ENCODE peak calls at places on chromosomes 4 and X, in five cellular contexts. Q, J, P, K and D are unnamed samples.

GRCh38 chr4:123997116-123997515 is 600.5 kb downstream of the SPRY1 start:
- DNase-seq in P (peak; percentile 10), Q (no peak), K (no peak), J (no peak), D (no peak)

GRCh38 chr4:38523524-38524448 is 140.2 kb upstream of the KLF3 start:
- DNase-seq in P (no peak), K (peak; percentile 58), Q (no peak), J (no peak), D (no peak)

GRCh38 chr4:64581422-64581821 is 172.2 kb upstream of the TECRL start:
- DNase-seq in P (no peak), K (no peak), Q (no peak), J (no peak), D (no peak)

GRCh38 chrX:103396186-103396585 is 19.8 kb downstream of the BEX3 start:
- DNase-seq in P (no peak), K (no peak), J (no peak), Q (no peak), D (no peak)

GRCh38 chrX:9494806-9495205 is 29.9 kb downstream of the TBL1X start:
- DNase-seq in K (no peak), P (no peak), J (peak; percentile 77), Q (no peak), D (no peak)

GRCh38 chr4:78100060-78100459 is 42.9 kb downstream of the FRAS1 start:
- DNase-seq in Q (no peak), J (no peak), P (no peak), K (no peak), D (no peak)

GRCh38 chrX:45623266-45623665 is 422.6 kb upstream of the DIPK2B start:
- DNase-seq in K (no peak), P (no peak), Q (no peak), J (no peak), D (no peak)

GRCh38 chrX:68462653-68463052 is 29.4 kb upstream of the OPHN1 start:
- DNase-seq in Q (no peak), P (peak; percentile 60), J (no peak), K (peak; percentile 36), D (no peak)

GRCh38 chr4:169305651-169306050 is 34.9 kb upstream of the SH3RF1 start:
- DNase-seq in Q (no peak), P (no peak), J (no peak), K (no peak), D (no peak)

GRCh38 chr4:107778784-107779530 is 45.8 kb upstream of the SGMS2 start:
- DNase-seq in P (no peak), Q (no peak), J (no peak), K (no peak), D (no peak)

GRCh38 chrX:24443943-24444342 is 21.1 kb upstream of the PDK3 start:
- DNase-seq in K (no peak), J (no peak), Q (no peak), P (no peak), D (no peak)

GRCh38 chr4:118964891-118965411 is 76.3 kb downstream of the SYNPO2 start:
- DNase-seq in P (no peak), J (no peak), K (no peak), Q (no peak), D (no peak)

GRCh38 chrX:153381684-153382532 is 19.2 kb downstream of the PNMA6E start:
- DNase-seq in Q (no peak), J (no peak), K (no peak), P (peak; percentile 7), D (no peak)

GRCh38 chrX:22742174-22742573 is 257.6 kb upstream of the DDX53 start:
- DNase-seq in Q (no peak), K (no peak), P (no peak), J (no peak), D (no peak)

GRCh38 chrX:51893931-51894696 is 691 bp downstream of the MAGED1 start:
- DNase-seq in K (peak; percentile 17), J (peak; percentile 69), Q (no peak), P (peak; percentile 62), D (no peak)

GRCh38 chr4:90183254-90183653 is 56.1 kb downstream of the CCSER1 start:
- DNase-seq in K (no peak), J (no peak), Q (no peak), P (no peak), D (no peak)

GRCh38 chr4:85430226-85430625 is 44.7 kb upstream of the ARHGAP24 start:
- DNase-seq in J (no peak), P (no peak), Q (no peak), K (no peak), D (no peak)

GRCh38 chr4:24102621-24103020 is 212.8 kb upstream of the PPARGC1A start:
- DNase-seq in Q (no peak), K (no peak), P (no peak), J (no peak), D (no peak)

GRCh38 chrX:118685393-118685792 is 42.0 kb upstream of the IL13RA1 start:
- DNase-seq in P (no peak), J (no peak), Q (no peak), K (no peak), D (no peak)

GRCh38 chr4:87009095-87009648 is 74.4 kb downstream of the AFF1 start:
- DNase-seq in Q (no peak), K (no peak), P (no peak), J (no peak), D (peak; percentile 51)

DNA sequence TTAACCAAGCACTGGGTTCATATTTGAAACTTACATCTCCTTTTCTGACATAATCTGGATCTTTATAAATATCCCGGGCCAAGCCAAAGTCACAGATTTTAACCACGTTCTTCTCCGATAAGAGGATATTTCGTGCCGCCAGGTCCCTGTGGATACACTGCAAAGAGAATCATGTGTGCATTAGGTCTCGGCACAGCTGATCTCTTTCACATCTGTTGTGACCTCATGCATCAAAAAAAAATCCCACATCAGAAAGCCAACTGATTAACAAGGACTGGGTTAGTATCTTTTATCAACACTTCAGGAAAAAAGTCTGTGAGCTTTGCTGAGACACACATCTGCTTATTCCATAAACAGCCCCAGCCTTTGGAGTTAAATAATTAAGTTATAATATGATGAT is 35.5 kb downstream of the KDR start:
- DNase-seq in K (no peak), Q (no peak), J (no peak), P (no peak), D (no peak)
- H3K36me3 ChIP-seq in K (no peaks in the 10 kb centered on the region), Q (no peaks in the 10 kb centered on the region), J (no peaks in the 10 kb centered on the region), P (peaks cover 86% of the 10 kb centered on the region), D (no peaks in the 10 kb centered on the region)

DNA sequence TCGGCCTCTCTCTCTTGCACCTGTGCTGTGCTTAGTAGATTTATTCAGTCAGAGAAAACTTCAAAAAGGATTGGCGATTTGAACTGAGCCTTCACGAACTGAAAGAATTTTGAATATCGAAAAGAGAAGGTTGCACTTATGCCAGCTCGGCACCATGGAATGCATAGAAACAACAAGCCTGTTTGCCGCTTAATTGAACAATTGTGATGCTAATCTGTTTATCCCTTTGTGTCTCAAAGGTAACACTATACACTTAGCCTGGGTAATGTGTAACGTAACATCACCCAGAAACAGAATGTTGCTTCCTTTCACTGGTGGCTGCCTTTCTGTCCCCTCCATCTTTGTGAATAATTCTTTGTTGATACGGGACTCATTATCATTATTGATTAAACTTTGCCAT is 400.4 kb downstream of the RAPGEF2 start:
- DNase-seq in P (peak; percentile 79), J (no peak), K (no peak), Q (no peak), D (no peak)
- H3K4me1 ChIP-seq in P (peaks cover 32% of the 10 kb centered on the region), J (no peaks in the 10 kb centered on the region), K (no peaks in the 10 kb centered on the region), Q (no peaks in the 10 kb centered on the region), D (no peaks in the 10 kb centered on the region)

GRCh38 chr4:1970926-1971325 is 37.8 kb downstream of the NELFA start:
- DNase-seq in P (no peak), J (no peak), K (no peak), Q (no peak), D (no peak)
- H3K36me3 ChIP-seq in P (peaks cover 4% of the 10 kb centered on the region), J (peaks cover 50% of the 10 kb centered on the region), K (peaks cover 27% of the 10 kb centered on the region), Q (no peaks in the 10 kb centered on the region), D (no peaks in the 10 kb centered on the region)

DNA sequence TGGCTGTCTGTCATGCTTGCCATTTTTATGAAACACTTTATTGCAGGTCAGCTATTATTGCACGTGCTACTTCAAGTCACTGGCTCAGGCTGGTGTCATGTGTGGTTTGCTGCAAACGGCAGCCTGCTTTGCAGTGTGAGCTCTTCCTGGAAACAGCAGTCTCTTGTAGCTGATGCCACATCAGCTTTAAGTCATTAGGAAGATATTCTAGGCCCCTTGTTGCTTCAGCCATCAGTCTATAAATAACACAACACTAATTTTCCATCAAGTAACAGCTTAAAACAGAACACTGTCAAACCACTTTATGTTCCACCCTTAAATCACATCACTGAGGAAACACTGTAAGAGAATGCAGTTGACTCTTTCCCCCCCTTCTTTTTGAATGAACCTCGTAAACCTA is 93.8 kb downstream of the GATB start:
- DNase-seq in J (no peak), P (no peak), Q (no peak), K (no peak), D (no peak)
- H3K4me1 ChIP-seq in J (no peaks in the 10 kb centered on the region), P (no peaks in the 10 kb centered on the region), Q (no peaks in the 10 kb centered on the region), K (no peaks in the 10 kb centered on the region), D (no peaks in the 10 kb centered on the region)

GRCh38 chrX:77698242-77698641 is 87.8 kb downstream of the ATRX start:
- DNase-seq in J (no peak), K (no peak), Q (no peak), P (no peak), D (no peak)
- H3K36me3 ChIP-seq in J (no peaks in the 10 kb centered on the region), K (no peaks in the 10 kb centered on the region), Q (no peaks in the 10 kb centered on the region), P (no peaks in the 10 kb centered on the region), D (no peaks in the 10 kb centered on the region)

DNA sequence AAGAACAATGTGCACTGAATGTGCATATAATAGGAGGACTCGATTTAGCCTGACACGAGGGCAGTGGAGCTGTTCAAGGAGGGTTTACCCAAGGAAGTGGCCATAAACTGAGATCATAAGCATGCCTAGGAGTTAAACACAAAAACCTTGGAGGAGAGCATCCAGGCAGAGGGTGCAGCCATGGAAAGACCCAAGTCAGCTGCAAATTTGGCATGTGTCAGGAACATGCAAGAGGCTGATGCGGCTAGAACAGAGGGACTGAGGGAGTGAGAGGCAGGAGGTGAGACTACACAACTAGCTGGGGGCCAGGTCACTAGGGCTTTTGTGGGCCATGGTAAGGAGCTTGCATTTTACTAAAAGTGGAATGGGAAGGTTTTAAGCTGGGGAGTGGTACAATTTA is 55.6 kb downstream of the PRPS1 start:
- DNase-seq in J (no peak), Q (no peak), K (no peak), P (no peak), D (no peak)
- H3K4me1 ChIP-seq in J (peaks cover 22% of the 10 kb centered on the region), Q (peaks cover 4% of the 10 kb centered on the region), K (peaks cover 49% of the 10 kb centered on the region), P (no peaks in the 10 kb centered on the region), D (peaks cover 9% of the 10 kb centered on the region)

DNA sequence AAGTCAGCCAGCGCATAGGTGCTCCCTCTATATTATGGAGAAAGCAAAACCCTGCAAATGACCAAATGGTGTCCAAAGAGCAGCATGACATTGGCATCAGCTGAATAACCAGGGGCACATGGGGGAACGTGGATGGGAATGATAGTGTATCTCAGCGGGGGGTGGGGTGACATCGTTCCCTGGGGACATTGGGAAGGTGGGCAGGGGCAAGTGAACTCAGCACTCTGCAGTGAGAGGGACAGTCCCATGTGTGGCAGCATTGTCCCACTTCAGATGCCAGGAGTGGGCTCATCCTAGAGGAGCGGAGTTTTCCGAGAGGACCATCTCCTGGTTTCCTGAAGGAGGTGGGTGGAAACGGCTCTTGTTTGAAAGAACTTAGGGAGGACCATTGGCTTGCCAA is 64.8 kb downstream of the NELFA start:
- DNase-seq in J (no peak), K (no peak), Q (no peak), P (no peak), D (no peak)
- H3K36me3 ChIP-seq in J (peaks cover 50% of the 10 kb centered on the region), K (peaks cover 17% of the 10 kb centered on the region), Q (no peaks in the 10 kb centered on the region), P (peaks cover 8% of the 10 kb centered on the region), D (no peaks in the 10 kb centered on the region)